ENCODE peak calls at places on chromosomes 16 and 17, in six cellular contexts. One of them, this sample, is unnamed.

GRCh38 chr16:81491522-81492188 is 47.0 kb downstream of the CMIP start:
- DNase-seq in K562: no peak
- DNase-seq in GM12878: no peak
- DNase-seq in fibroblast of lung: peak; percentile 60
- DNase-seq in GM23248: peak; percentile 82
- DNase-seq in keratinocyte: no peak
- DNase-seq in this sample: no peak

GRCh38 chr17:6546069-6546718 is 10.2 kb downstream of the PITPNM3 start:
- DNase-seq in GM23248: peak; percentile 69
- DNase-seq in fibroblast of lung: peak; percentile 55
- DNase-seq in keratinocyte: no peak
- DNase-seq in K562: no peak
- DNase-seq in GM12878: peak; percentile 8
- DNase-seq in this sample: no peak

GRCh38 chr16:89567656-89568594 is 7.4 kb downstream of the RPL13 start:
- DNase-seq in K562: no peak
- DNase-seq in keratinocyte: no peak
- DNase-seq in fibroblast of lung: no peak
- DNase-seq in GM12878: no peak
- DNase-seq in GM23248: no peak
- DNase-seq in this sample: no peak

GRCh38 chr17:45895304-45895968 is 1.1 kb downstream of the MAPT start:
- DNase-seq in K562: no peak
- DNase-seq in GM12878: no peak
- DNase-seq in keratinocyte: no peak
- DNase-seq in fibroblast of lung: peak; percentile 6
- DNase-seq in GM23248: peak; percentile 27
- DNase-seq in this sample: peak; percentile 73

GRCh38 chr17:77889135-77889505 is 69.4 kb upstream of the TNRC6C start:
- DNase-seq in GM23248: no peak
- DNase-seq in keratinocyte: no peak
- DNase-seq in K562: no peak
- DNase-seq in fibroblast of lung: no peak
- DNase-seq in GM12878: no peak
- DNase-seq in this sample: no peak

GRCh38 chr17:17576772-17577234 is 14.7 kb downstream of the PEMT start:
- DNase-seq in GM23248: no peak
- DNase-seq in GM12878: no peak
- DNase-seq in keratinocyte: no peak
- DNase-seq in K562: no peak
- DNase-seq in fibroblast of lung: no peak
- DNase-seq in this sample: no peak

GRCh38 chr17:83068641-83069570 is 10.5 kb upstream of the METRNL start:
- DNase-seq in keratinocyte: no peak
- DNase-seq in GM23248: no peak
- DNase-seq in GM12878: no peak
- DNase-seq in fibroblast of lung: no peak
- DNase-seq in K562: no peak
- DNase-seq in this sample: no peak

GRCh38 chr17:75517277-75517865 is 1.0 kb downstream of the TSEN54 start:
- DNase-seq in GM12878: no peak
- DNase-seq in keratinocyte: no peak
- DNase-seq in K562: no peak
- DNase-seq in GM23248: no peak
- DNase-seq in fibroblast of lung: no peak
- DNase-seq in this sample: peak; percentile 33

GRCh38 chr16:8645141-8645521 is 23.6 kb downstream of the METTL22 start:
- DNase-seq in GM23248: no peak
- DNase-seq in GM12878: no peak
- DNase-seq in fibroblast of lung: no peak
- DNase-seq in K562: no peak
- DNase-seq in keratinocyte: no peak
- DNase-seq in this sample: no peak

GRCh38 chr16:85847681-85848601 is 48.4 kb downstream of the COX4I1 start:
- DNase-seq in K562: no peak
- DNase-seq in GM12878: no peak
- DNase-seq in fibroblast of lung: no peak
- DNase-seq in keratinocyte: no peak
- DNase-seq in GM23248: no peak
- DNase-seq in this sample: no peak

GRCh38 chr17:69142473-69142802 is 743 bp upstream of the ABCA6 start:
- DNase-seq in GM23248: peak; percentile 77
- DNase-seq in keratinocyte: no peak
- DNase-seq in fibroblast of lung: peak; percentile 89
- DNase-seq in K562: no peak
- DNase-seq in GM12878: no peak
- DNase-seq in this sample: no peak

GRCh38 chr16:88869673-88869980 is 3.2 kb upstream of the PABPN1L start:
- DNase-seq in keratinocyte: no peak
- DNase-seq in fibroblast of lung: peak; percentile 5
- DNase-seq in GM12878: no peak
- DNase-seq in GM23248: peak; percentile 58
- DNase-seq in K562: no peak
- DNase-seq in this sample: no peak

GRCh38 chr17:63675607-63676539 is 24.1 kb downstream of the LIMD2 start:
- DNase-seq in GM12878: no peak
- DNase-seq in GM23248: peak; percentile 84
- DNase-seq in keratinocyte: no peak
- DNase-seq in fibroblast of lung: peak; percentile 90
- DNase-seq in K562: peak; percentile 64
- DNase-seq in this sample: no peak

GRCh38 chr17:81230043-81230820 is 7.5 kb upstream of the CEP131 start:
- DNase-seq in fibroblast of lung: no peak
- DNase-seq in K562: peak; percentile 76
- DNase-seq in GM23248: no peak
- DNase-seq in GM12878: no peak
- DNase-seq in keratinocyte: no peak
- DNase-seq in this sample: no peak

GRCh38 chr17:58052951-58053715 is 30.1 kb upstream of the DYNLL2 start:
- DNase-seq in GM12878: no peak
- DNase-seq in K562: no peak
- DNase-seq in fibroblast of lung: no peak
- DNase-seq in GM23248: peak; percentile 51
- DNase-seq in keratinocyte: no peak
- DNase-seq in this sample: no peak

GRCh38 chr16:67264866-67265265 is 14.5 kb upstream of the PLEKHG4 start:
- DNase-seq in fibroblast of lung: no peak
- DNase-seq in keratinocyte: no peak
- DNase-seq in GM23248: no peak
- DNase-seq in GM12878: no peak
- DNase-seq in K562: no peak
- DNase-seq in this sample: no peak

GRCh38 chr16:71762186-71762585 is 37.7 kb upstream of the PHLPP2 start:
- DNase-seq in K562: no peak
- DNase-seq in GM23248: peak; percentile 71
- DNase-seq in fibroblast of lung: no peak
- DNase-seq in keratinocyte: no peak
- DNase-seq in GM12878: no peak
- DNase-seq in this sample: no peak

GRCh38 chr16:71771571-71771970 is 37.1 kb downstream of the AP1G1 start:
- DNase-seq in GM12878: no peak
- DNase-seq in K562: no peak
- DNase-seq in keratinocyte: no peak
- DNase-seq in fibroblast of lung: no peak
- DNase-seq in GM23248: no peak
- DNase-seq in this sample: no peak

GRCh38 chr16:71769222-71769621 is 39.4 kb downstream of the AP1G1 start:
- DNase-seq in GM12878: no peak
- DNase-seq in K562: no peak
- DNase-seq in fibroblast of lung: no peak
- DNase-seq in GM23248: no peak
- DNase-seq in keratinocyte: no peak
- DNase-seq in this sample: no peak

DNA sequence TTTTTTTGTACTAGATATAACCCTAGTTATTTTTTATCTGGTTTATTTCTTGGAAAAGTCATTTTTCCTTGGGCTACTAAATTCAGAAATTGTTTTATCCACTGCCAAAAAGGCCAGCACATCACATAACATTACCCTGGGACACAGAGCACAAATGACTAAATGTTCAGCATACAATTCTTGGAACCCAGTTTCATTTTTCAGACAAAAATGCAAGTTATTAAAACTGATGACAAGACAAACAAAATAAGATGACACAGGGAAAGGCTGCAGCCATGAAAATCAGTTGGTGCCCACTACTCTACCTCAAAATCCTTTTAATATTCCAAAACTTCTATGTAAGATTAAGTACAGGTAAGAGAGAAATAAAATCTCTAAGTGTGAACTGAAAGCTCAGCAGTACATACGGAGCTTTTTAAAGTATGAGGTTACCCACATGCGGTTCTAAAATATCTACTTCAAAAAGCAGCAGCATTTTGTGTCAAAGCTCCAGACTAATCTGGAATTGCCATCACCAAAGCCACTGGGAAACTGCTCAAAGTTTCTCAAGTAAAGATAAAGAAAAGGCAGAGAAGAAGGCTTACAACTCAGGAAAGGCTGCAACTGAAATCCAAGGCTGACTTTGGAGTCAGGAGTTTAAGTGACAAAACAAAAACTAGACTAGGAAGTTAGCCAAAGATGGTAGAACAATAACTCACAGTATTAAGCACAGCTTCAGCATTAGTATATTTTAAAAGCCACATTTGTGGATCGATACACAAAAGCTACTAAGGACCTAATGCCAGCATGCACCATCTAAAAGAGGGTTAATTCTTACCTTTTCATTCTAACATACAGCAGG is 41.4 kb downstream of the AP1G1 start:
- DNase-seq in fibroblast of lung: no peak
- DNase-seq in K562: no peak
- DNase-seq in GM12878: no peak
- DNase-seq in keratinocyte: no peak
- DNase-seq in GM23248: peak; percentile 31
- DNase-seq in this sample: no peak
- H3K36me3 ChIP-seq in fibroblast of lung: peaks cover 3% of the 10 kb centered on the region
- H3K36me3 ChIP-seq in K562: peaks cover 71% of the 10 kb centered on the region
- H3K36me3 ChIP-seq in GM12878: peaks cover 28% of the 10 kb centered on the region
- H3K36me3 ChIP-seq in keratinocyte: peaks cover 17% of the 10 kb centered on the region
- H3K36me3 ChIP-seq in GM23248: peaks cover 61% of the 10 kb centered on the region
- H3K36me3 ChIP-seq in this sample: peaks cover 6% of the 10 kb centered on the region

GRCh38 chr16:56608043-56608875 is at the start of gene MT2A:
- DNase-seq in fibroblast of lung: peak; percentile 97
- DNase-seq in GM23248: peak; percentile 100
- DNase-seq in K562: peak; percentile 95
- DNase-seq in GM12878: no peak
- DNase-seq in keratinocyte: peak; percentile 94
- DNase-seq in this sample: peak; percentile 95
- H3K27ac ChIP-seq in fibroblast of lung: peak within 1 kb of the TSS; percentile 99
- H3K27ac ChIP-seq in GM23248: peak within 1 kb of the TSS; percentile 100
- H3K27ac ChIP-seq in K562: peak within 1 kb of the TSS; percentile 86
- H3K27ac ChIP-seq in GM12878: no peak within 1 kb of the TSS
- H3K27ac ChIP-seq in keratinocyte: peak within 1 kb of the TSS; percentile 95
- H3K27ac ChIP-seq in this sample: no peak within 1 kb of the TSS

GRCh38 chr17:39737761-39738567 is at the start of gene GRB7:
- DNase-seq in GM12878: no peak
- DNase-seq in GM23248: no peak
- DNase-seq in fibroblast of lung: no peak
- DNase-seq in K562: peak; percentile 71
- DNase-seq in keratinocyte: no peak
- DNase-seq in this sample: peak; percentile 52

GRCh38 chr17:39739020-39739884 is 1.5 kb downstream of the GRB7 start:
- DNase-seq in keratinocyte: peak; percentile 57
- DNase-seq in GM23248: peak; percentile 74
- DNase-seq in fibroblast of lung: no peak
- DNase-seq in GM12878: no peak
- DNase-seq in K562: peak; percentile 73
- DNase-seq in this sample: peak; percentile 73

GRCh38 chr17:39740357-39741111 is 2.8 kb downstream of the GRB7 start:
- DNase-seq in GM12878: no peak
- DNase-seq in GM23248: peak; percentile 63
- DNase-seq in K562: peak; percentile 71
- DNase-seq in keratinocyte: peak; percentile 92
- DNase-seq in fibroblast of lung: peak; percentile 11
- DNase-seq in this sample: no peak

GRCh38 chr17:39738568-39738901 is 797 bp downstream of the GRB7 start:
- DNase-seq in GM12878: no peak
- DNase-seq in fibroblast of lung: no peak
- DNase-seq in keratinocyte: no peak
- DNase-seq in K562: peak; percentile 45
- DNase-seq in GM23248: no peak
- DNase-seq in this sample: peak; percentile 58

GRCh38 chr17:39739885-39740356 is 2.2 kb downstream of the GRB7 start:
- DNase-seq in fibroblast of lung: no peak
- DNase-seq in GM12878: no peak
- DNase-seq in GM23248: peak; percentile 29
- DNase-seq in keratinocyte: no peak
- DNase-seq in K562: no peak
- DNase-seq in this sample: peak; percentile 18
- TF ChIP-seq EZH2 in fibroblast of lung: peak; percentile 6
- TF ChIP-seq EZH2 in GM12878: no peak
- TF ChIP-seq EZH2 in GM23248: no peak
- TF ChIP-seq EZH2 in keratinocyte: no peak
- TF ChIP-seq EZH2 in K562: no peak
- TF ChIP-seq EZH2 in this sample: no peak

GRCh38 chr16:1769402-1770300 is 1.7 kb downstream of the NME3 start:
- DNase-seq in GM12878: no peak
- DNase-seq in GM23248: no peak
- DNase-seq in K562: no peak
- DNase-seq in keratinocyte: no peak
- DNase-seq in fibroblast of lung: no peak
- DNase-seq in this sample: no peak

GRCh38 chr16:1767116-1767994 is 4.0 kb downstream of the NME3 start:
- DNase-seq in keratinocyte: no peak
- DNase-seq in fibroblast of lung: no peak
- DNase-seq in GM12878: no peak
- DNase-seq in GM23248: no peak
- DNase-seq in K562: no peak
- DNase-seq in this sample: no peak

GRCh38 chr16:1770328-1771071 is 843 bp downstream of the NME3 start:
- DNase-seq in keratinocyte: no peak
- DNase-seq in K562: peak; percentile 43
- DNase-seq in GM12878: no peak
- DNase-seq in fibroblast of lung: peak; percentile 59
- DNase-seq in GM23248: peak; percentile 94
- DNase-seq in this sample: peak; percentile 55

GRCh38 chr16:1768061-1768766 is 3.1 kb downstream of the NME3 start:
- DNase-seq in GM12878: no peak
- DNase-seq in GM23248: no peak
- DNase-seq in K562: no peak
- DNase-seq in fibroblast of lung: no peak
- DNase-seq in keratinocyte: no peak
- DNase-seq in this sample: no peak

DNA sequence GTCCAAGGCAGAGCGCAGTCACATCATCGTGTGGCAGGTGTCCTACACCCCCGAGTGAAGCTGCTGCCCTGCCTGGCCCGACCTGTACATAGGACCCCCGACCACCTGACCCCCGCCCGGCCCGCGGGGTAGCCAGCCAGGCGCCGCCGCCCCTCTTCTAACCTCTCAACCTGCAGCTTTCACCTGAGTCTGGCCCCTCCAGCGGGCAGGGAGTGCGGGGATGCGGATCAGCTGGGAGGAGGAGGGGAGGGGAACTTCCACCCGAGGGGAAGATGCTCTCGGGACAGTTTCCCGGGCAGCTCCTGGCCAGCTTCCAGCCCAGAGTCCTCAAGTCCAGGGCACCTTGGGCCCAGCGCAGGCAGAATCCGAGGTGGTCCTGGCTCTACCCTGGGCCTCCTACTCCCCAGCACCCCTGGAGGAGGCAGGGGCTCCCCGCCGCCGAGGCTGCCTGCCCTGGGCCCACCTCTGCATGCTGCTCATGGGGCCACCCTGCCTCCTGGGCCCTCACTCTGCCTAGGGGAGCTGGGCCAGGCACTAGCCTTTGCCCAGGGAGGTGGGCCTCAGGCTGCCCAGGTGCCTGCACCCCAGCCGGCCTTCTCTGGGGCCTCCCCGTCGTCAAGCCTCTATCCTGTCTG is 2.5 kb downstream of the NME3 start:
- DNase-seq in GM12878: no peak
- DNase-seq in K562: no peak
- DNase-seq in keratinocyte: no peak
- DNase-seq in fibroblast of lung: no peak
- DNase-seq in GM23248: no peak
- DNase-seq in this sample: no peak
- H3K36me3 ChIP-seq in GM12878: no peaks in the 10 kb centered on the region
- H3K36me3 ChIP-seq in K562: peaks cover 74% of the 10 kb centered on the region
- H3K36me3 ChIP-seq in keratinocyte: peaks cover 3% of the 10 kb centered on the region
- H3K36me3 ChIP-seq in fibroblast of lung: peaks cover 40% of the 10 kb centered on the region
- H3K36me3 ChIP-seq in GM23248: no peaks in the 10 kb centered on the region
- H3K36me3 ChIP-seq in this sample: no peaks in the 10 kb centered on the region

This sample was measured in neural progenitor cell.